ENCODE peak calls at places on chromosomes 7 and 10, in ten cellular contexts. O is cardiac muscle cell; P is B cell; D is NCI-H82; M is putamen; K is activated T-helper 1 cell treated with anti-CD3 and anti-CD28 coated beads, Interleukin-12 subunit alpha, Interleukin-12 subunit beta, Interleukin-2, Interleukin-4 antibody, amounts not matched to agents 30 ng/mL and 10 ng/mL and 1 ng/mL, durations not matched to agents 14 hours and 24 hours and 36 hours; Z is choroid plexus epithelial cell; A is NCI-H460; R is AG09319; L is progenitor cell of endocrine pancreas. J is an unnamed sample.
A peak's percentile ranks its signal among the peaks of the same experiment; 100 is the strongest.

GRCh38 chr10:122152544-122152943 is 118.6 kb upstream of the BTBD16 start:
- DNase-seq in O (no peak), P (no peak), D (peak; percentile 45), M (peak; percentile 93), K (no peak), Z (no peak), A (no peak), R (peak; percentile 78), L (no peak), J (no peak)

GRCh38 chr7:88104732-88105131 is 115.1 kb downstream of the SRI start:
- DNase-seq in O (no peak), P (no peak), D (no peak), M (no peak), K (no peak), Z (no peak), A (no peak), R (no peak), L (no peak), J (no peak)

GRCh38 chr10:47175181-47176080 is 124.6 kb upstream of the GDF10 start:
- DNase-seq in O (no peak), P (no peak), D (peak; percentile 96), M (no peak), K (no peak), Z (no peak), A (no peak), R (no peak), L (no peak), J (no peak)

GRCh38 chr10:71336632-71337031 is 17.6 kb downstream of the SLC29A3 start:
- DNase-seq in O (no peak), P (no peak), D (no peak), M (no peak), K (no peak), Z (no peak), A (no peak), R (no peak), L (no peak), J (no peak)

GRCh38 chr10:125144693-125145623 is 15.4 kb downstream of the CTBP2 start:
- DNase-seq in O (no peak), P (peak; percentile 11), D (peak; percentile 17), M (no peak), K (no peak), Z (peak; percentile 72), A (no peak), R (no peak), L (no peak), J (no peak)

GRCh38 chr7:66748791-66749190 is 8.3 kb downstream of the RABGEF1 start:
- DNase-seq in O (peak; percentile 39), P (no peak), D (no peak), M (no peak), K (no peak), Z (peak; percentile 15), A (no peak), R (no peak), L (no peak), J (no peak)

GRCh38 chr7:50446542-50446960 is 3.6 kb downstream of the FIGNL1 start:
- DNase-seq in O (no peak), P (no peak), D (no peak), M (no peak), K (no peak), Z (peak; percentile 88), A (no peak), R (no peak), L (no peak), J (no peak)

GRCh38 chr10:49608925-49609282 is 1.2 kb upstream of the SLC18A3 start:
- DNase-seq in O (no peak), P (no peak), D (peak; percentile 52), M (no peak), K (no peak), Z (no peak), A (no peak), R (no peak), L (no peak), J (no peak)

GRCh38 chr7:140645166-140645565 is 4.6 kb upstream of the DENND2A start:
- DNase-seq in O (no peak), P (no peak), D (peak; percentile 36), M (no peak), K (no peak), Z (no peak), A (peak; percentile 8), R (no peak), L (no peak), J (no peak)

GRCh38 chr7:84971360-84971759 is 215.5 kb downstream of the SEMA3D start:
- DNase-seq in O (no peak), P (no peak), D (no peak), M (no peak), K (no peak), Z (peak; percentile 59), A (no peak), R (no peak), L (no peak), J (no peak)

GRCh38 chr10:3213174-3213573 is 40.6 kb upstream of the PITRM1 start:
- DNase-seq in O (no peak), P (no peak), D (no peak), M (no peak), K (no peak), Z (peak; percentile 56), A (no peak), R (no peak), L (no peak), J (no peak)

GRCh38 chr7:68828575-68828974 is 769.7 kb upstream of the AUTS2 start:
- DNase-seq in O (no peak), P (no peak), D (no peak), M (no peak), K (no peak), Z (no peak), A (no peak), R (no peak), L (no peak), J (no peak)

GRCh38 chr10:133358920-133359300 is 1.1 kb upstream of the FUOM start:
- DNase-seq in O (no peak), P (no peak), D (no peak), M (no peak), K (no peak), Z (no peak), A (no peak), R (no peak), L (no peak), J (no peak)

GRCh38 chr10:114577133-114577532 is 80.9 kb downstream of the ABLIM1 start:
- DNase-seq in O (no peak), P (no peak), D (no peak), M (no peak), K (no peak), Z (peak; percentile 71), A (peak; percentile 29), R (peak; percentile 54), L (no peak), J (no peak)

GRCh38 chr10:86341361-86341811 is 25.2 kb downstream of the GRID1 start:
- DNase-seq in O (no peak), P (no peak), D (no peak), M (no peak), K (no peak), Z (no peak), A (no peak), R (no peak), L (no peak), J (no peak)

GRCh38 chr7:119270045-119270464 is 1002.9 kb upstream of the KCND2 start:
- DNase-seq in O (peak; percentile 84), P (peak; percentile 23), D (peak; percentile 90), M (peak; percentile 31), K (no peak), Z (peak; percentile 82), A (peak; percentile 72), R (peak; percentile 10), L (no peak), J (no peak)

GRCh38 chr7:114988755-114989154 is 66.9 kb downstream of the MDFIC start:
- DNase-seq in O (no peak), P (no peak), D (no peak), M (no peak), K (no peak), Z (peak; percentile 73), A (peak; percentile 3), R (peak; percentile 36), L (no peak), J (no peak)

GRCh38 chr10:79446451-79447020 is 1.1 kb upstream of the ZCCHC24 start:
- DNase-seq in O (peak; percentile 94), P (no peak), D (peak; percentile 95), M (no peak), K (no peak), Z (no peak), A (no peak), R (no peak), L (peak; percentile 29), J (no peak)